ENCODE peak calls at places on chromosomes 7 and 10, in four cellular contexts. H, G, T and K are unnamed samples.

GRCh38 chr10:119541046-119541445 is 1.5 kb downstream of the RGS10 start:
- DNase-seq in H (no peak), G (no peak), T (no peak), K (no peak)

GRCh38 chr10:72682626-72683025 is 9.3 kb upstream of the MCU start:
- DNase-seq in G (no peak), T (no peak), H (no peak), K (no peak)

GRCh38 chr7:143279186-143280098 is 5.3 kb upstream of the TMEM139 start:
- DNase-seq in H (no peak), G (no peak), T (no peak), K (no peak)

GRCh38 chr10:59047180-59047579 is 129.3 kb upstream of the PHYHIPL start:
- DNase-seq in T (no peak), H (no peak), G (peak; percentile 30), K (no peak)

GRCh38 chr10:15729890-15730289 is 10.2 kb upstream of the ITGA8 start:
- DNase-seq in H (no peak), G (no peak), T (no peak), K (no peak)

GRCh38 chr7:151023211-151023610 is 1.1 kb downstream of the ATG9B start:
- DNase-seq in H (no peak), T (no peak), G (no peak), K (no peak)

GRCh38 chr7:26093023-26093422 is 59.0 kb upstream of the NFE2L3 start:
- DNase-seq in T (no peak), H (no peak), G (no peak), K (no peak)

GRCh38 chr10:23291551-23292334 is 52.9 kb downstream of the C10orf67 start:
- DNase-seq in T (no peak), G (no peak), H (no peak), K (no peak)

GRCh38 chr10:21308018-21308417 is 217.5 kb downstream of the SKIDA1 start:
- DNase-seq in T (no peak), H (no peak), G (no peak), K (no peak)

GRCh38 chr10:26437637-26438461 is at the start of gene APBB1IP:
- DNase-seq in T (peak; percentile 94), G (peak; percentile 65), H (no peak), K (no peak)

GRCh38 chr7:80659120-80660055 is 20.9 kb downstream of the CD36 start:
- DNase-seq in T (no peak), H (peak; percentile 31), G (no peak), K (no peak)

GRCh38 chr10:31099664-31100063 is 68.0 kb upstream of the ZNF438 start:
- DNase-seq in G (peak; percentile 46), H (no peak), T (no peak), K (no peak)

GRCh38 chr10:113062977-113063967 is 113.2 kb downstream of the TCF7L2 start:
- DNase-seq in H (no peak), G (no peak), T (no peak), K (no peak)
- TF ChIP-seq CTCF in H (peak; percentile 11), G (no peak), T (no peak), K (no peak)

DNA sequence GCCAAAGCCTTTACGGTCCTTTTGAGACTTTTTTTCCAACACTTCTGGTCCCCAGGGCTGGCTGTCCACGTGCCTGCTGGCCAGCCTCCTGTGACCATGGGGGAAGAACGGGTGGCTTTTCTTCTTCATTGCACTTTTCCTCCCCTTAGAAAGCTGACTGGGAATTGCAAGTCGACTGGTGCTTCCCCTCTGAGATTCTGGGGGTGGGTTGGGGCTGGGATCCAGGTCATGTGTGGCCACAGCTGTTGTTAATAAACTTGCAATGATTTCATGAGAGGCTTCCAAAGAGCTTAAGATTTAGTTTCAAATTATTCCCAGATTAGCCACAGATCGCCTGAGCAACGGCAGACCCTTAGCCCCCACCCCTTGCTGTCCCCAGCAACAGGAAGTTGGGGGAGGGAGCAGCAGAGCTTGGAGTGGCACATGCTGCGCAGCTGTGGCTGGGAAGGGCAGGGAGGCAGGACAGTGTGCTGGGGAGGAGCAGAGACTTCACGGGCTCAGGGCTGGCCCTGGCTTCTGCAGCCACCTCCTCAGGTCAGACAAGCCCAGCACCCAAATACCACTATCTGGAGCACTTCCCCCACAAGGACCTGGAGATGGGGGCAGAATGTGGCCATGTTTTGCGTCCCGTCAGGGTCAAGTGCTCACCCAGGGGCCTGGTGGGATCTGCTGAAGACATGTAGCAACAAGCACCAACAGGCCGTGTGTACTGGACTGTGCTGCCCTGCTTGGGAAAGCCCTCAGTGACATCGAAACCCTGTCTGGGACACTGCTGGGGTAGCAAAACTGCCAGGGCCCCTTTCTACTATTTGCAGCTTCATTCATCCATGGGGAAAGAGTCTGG is 147.1 kb downstream of the RNF216 start:
- DNase-seq in H (peak; percentile 93), G (no peak), T (no peak), K (peak; percentile 99)
- H3K4me3 ChIP-seq in H (peak overlapping the region; percentile 1), G (no peak overlapping the region), T (peak overlapping the region; percentile 10), K (peak overlapping the region; percentile 10)

GRCh38 chr7:5595545-5596045 is 172.0 kb upstream of the TNRC18 start:
- DNase-seq in H (peak; percentile 81), G (no peak), T (no peak), K (no peak)

GRCh38 chr7:5590596-5591546 is 167.2 kb upstream of the TNRC18 start:
- DNase-seq in H (peak; percentile 58), G (no peak), T (no peak), K (no peak)

GRCh38 chr7:5594616-5595544 is 171.2 kb upstream of the TNRC18 start:
- DNase-seq in T (no peak), H (peak; percentile 65), G (no peak), K (no peak)

GRCh38 chr7:5589819-5590595 is 166.4 kb upstream of the TNRC18 start:
- DNase-seq in T (no peak), G (no peak), H (peak; percentile 31), K (no peak)

DNA sequence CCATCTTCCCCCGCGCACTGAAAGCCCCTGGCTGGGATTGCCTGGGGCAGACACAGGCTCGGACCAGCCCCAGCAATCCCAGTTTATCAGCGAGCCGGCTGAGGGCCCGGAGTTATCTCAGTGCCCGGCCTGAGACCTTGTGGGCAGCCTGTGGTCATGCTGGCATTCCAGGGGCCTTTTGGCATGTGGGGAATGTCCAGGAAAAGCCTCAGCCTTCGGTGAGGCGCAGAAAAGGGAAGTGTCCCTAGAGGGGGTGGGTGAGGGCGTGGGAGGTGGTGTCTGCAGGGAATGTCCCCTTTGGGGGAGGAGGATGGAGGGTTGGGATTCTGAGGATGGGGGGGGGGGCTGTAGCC is 167.9 kb upstream of the TNRC18 start:
- DNase-seq in G (peak; percentile 47), T (no peak), H (peak; percentile 70), K (no peak)
- TF ChIP-seq CTCF in G (no peak), T (no peak), H (no peak), K (no peak)

DNA sequence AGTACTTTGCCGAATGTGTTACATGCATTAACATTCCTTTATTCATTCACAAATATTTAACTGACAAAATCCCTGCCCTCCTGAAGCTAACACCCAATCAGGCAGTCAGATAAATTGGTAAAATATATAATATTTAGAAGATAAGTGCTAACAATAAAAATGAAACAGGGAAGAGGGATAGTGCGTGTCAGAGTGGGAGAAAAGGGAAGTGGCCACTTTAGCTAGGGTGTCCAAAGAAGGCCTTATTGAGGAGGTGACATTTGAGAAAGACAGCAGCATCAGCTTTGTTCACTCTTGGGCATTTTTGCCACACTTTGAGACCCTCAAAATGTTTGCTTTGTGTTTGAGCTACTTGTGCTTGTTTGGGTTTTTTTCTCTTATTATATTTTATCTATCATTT is 317.9 kb downstream of the SNX13 start:
- DNase-seq in G (no peak), H (no peak), T (no peak), K (no peak)
- H3K4me3 ChIP-seq in G (no peak overlapping the region), H (no peak overlapping the region), T (no peak overlapping the region), K (no peak overlapping the region)

GRCh38 chr7:7452119-7452518 is 83.6 kb downstream of the COL28A1 start:
- DNase-seq in G (no peak), T (no peak), H (no peak), K (no peak)

GRCh38 chr7:7443951-7444350 is 91.7 kb downstream of the COL28A1 start:
- DNase-seq in T (no peak), H (no peak), G (no peak), K (no peak)

GRCh38 chr7:7449055-7449454 is 86.6 kb downstream of the COL28A1 start:
- DNase-seq in T (no peak), G (no peak), H (no peak), K (no peak)

GRCh38 chr7:7446616-7447015 is 89.1 kb downstream of the COL28A1 start:
- DNase-seq in T (no peak), H (no peak), G (no peak), K (no peak)
- TF ChIP-seq CTCF in T (no peak), H (no peak), G (no peak), K (no peak)

GRCh38 chr10:73866621-73867020 is 7.7 kb downstream of the CAMK2G start:
- DNase-seq in H (no peak), G (no peak), T (no peak), K (no peak)

GRCh38 chr10:73863039-73863817 is 11.1 kb downstream of the CAMK2G start:
- DNase-seq in G (no peak), T (no peak), H (no peak), K (no peak)

GRCh38 chr10:73865459-73866442 is 8.6 kb downstream of the CAMK2G start:
- DNase-seq in H (no peak), G (no peak), T (peak; percentile 84), K (no peak)

GRCh38 chr10:73864229-73864628 is 10.1 kb downstream of the CAMK2G start:
- DNase-seq in G (no peak), H (no peak), T (no peak), K (no peak)

GRCh38 chr10:73865107-73865458 is 9.3 kb downstream of the CAMK2G start:
- DNase-seq in H (no peak), T (no peak), G (no peak), K (no peak)
- H3K4me3 ChIP-seq in H (no peak overlapping the region), T (no peak overlapping the region), G (peak overlapping the region; percentile 13), K (no peak overlapping the region)

GRCh38 chr7:81956520-81956919 is 186.7 kb upstream of the HGF start:
- DNase-seq in H (peak; percentile 42), T (no peak), G (no peak), K (peak; percentile 33)

GRCh38 chr7:81960026-81960425 is 190.2 kb upstream of the HGF start:
- DNase-seq in G (no peak), H (no peak), T (no peak), K (no peak)

DNA sequence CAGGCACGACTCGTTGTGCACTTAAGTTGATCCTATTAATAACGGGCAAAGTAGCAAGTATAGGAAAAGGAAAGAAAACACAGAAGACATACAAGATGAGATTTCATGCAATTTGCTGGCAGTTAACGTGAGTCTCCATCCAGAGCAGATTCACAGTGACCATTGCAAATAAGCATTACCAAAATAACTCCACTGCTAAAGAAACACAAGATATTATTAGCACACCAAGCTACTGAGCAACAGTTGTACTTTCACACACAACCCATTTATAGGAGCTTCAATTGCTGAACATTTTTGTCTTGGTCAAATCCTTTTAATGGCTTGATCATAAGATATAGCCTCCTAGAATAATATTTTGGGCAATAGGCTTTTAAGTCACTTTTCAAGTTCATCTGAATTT is 187.7 kb upstream of the HGF start:
- DNase-seq in H (no peak), T (no peak), G (no peak), K (no peak)
- TF ChIP-seq CTCF in H (no peak), T (no peak), G (no peak), K (no peak)